ENCODE peak calls at places on chromosome 13, in seven cellular contexts. J, V, Y, A, C, D and G are unnamed samples.

GRCh38 chr13:47639716-47640447 is 361.2 kb downstream of the SUCLA2 start:
- DNase-seq in Y (no peak), J (no peak), C (no peak), D (no peak), V (no peak), A (no peak), G (no peak)

GRCh38 chr13:32212420-32212819 is 102.7 kb downstream of the ZAR1L start:
- DNase-seq in D (peak; percentile 72), C (peak; percentile 92), A (no peak), Y (no peak), V (no peak), J (no peak), G (no peak)

GRCh38 chr13:27359203-27359821 is 65.1 kb upstream of the GTF3A start:
- DNase-seq in V (peak; percentile 76), J (peak; percentile 77), C (peak; percentile 79), Y (peak; percentile 49), A (peak; percentile 51), D (peak; percentile 64), G (peak; percentile 72)

GRCh38 chr13:113046066-113046882 is 59.3 kb upstream of the F7 start:
- DNase-seq in A (no peak), C (no peak), Y (no peak), D (no peak), J (no peak), V (no peak), G (no peak)

GRCh38 chr13:49608932-49609331 is 19.4 kb upstream of the ARL11 start:
- DNase-seq in D (no peak), C (no peak), A (no peak), Y (no peak), V (no peak), J (no peak), G (no peak)

GRCh38 chr13:26895808-26896466 is 135.4 kb upstream of the GPR12 start:
- DNase-seq in Y (no peak), C (no peak), J (no peak), V (no peak), D (no peak), A (no peak), G (no peak)

GRCh38 chr13:91286317-91286716 is 61.2 kb upstream of the MIR17HG start:
- DNase-seq in A (no peak), V (no peak), D (no peak), J (no peak), Y (no peak), C (no peak), G (peak; percentile 14)

GRCh38 chr13:22278336-22278929 is 607.6 kb downstream of the FGF9 start:
- DNase-seq in V (peak; percentile 73), A (no peak), C (peak; percentile 65), Y (peak; percentile 8), J (no peak), D (no peak), G (peak; percentile 53)

GRCh38 chr13:43285891-43286602 is 262.7 kb downstream of the DNAJC15 start:
- DNase-seq in C (peak; percentile 53), J (no peak), Y (no peak), D (peak; percentile 25), V (peak; percentile 63), A (no peak), G (no peak)

GRCh38 chr13:42099962-42100675 is 51.7 kb downstream of the DGKH start:
- DNase-seq in C (no peak), Y (no peak), D (no peak), V (no peak), J (no peak), A (no peak), G (no peak)

GRCh38 chr13:67137044-67137735 is 92.9 kb downstream of the PCDH9 start:
- DNase-seq in D (no peak), A (no peak), Y (no peak), C (peak; percentile 49), V (no peak), J (no peak), G (peak; percentile 37)

GRCh38 chr13:20993661-20994440 is 67.5 kb downstream of the LATS2 start:
- DNase-seq in V (no peak), Y (no peak), J (no peak), A (no peak), D (peak; percentile 43), C (peak; percentile 66), G (no peak)

GRCh38 chr13:29969286-29969685 is 118.9 kb upstream of the UBL3 start:
- DNase-seq in A (no peak), J (no peak), D (no peak), Y (no peak), V (no peak), C (peak; percentile 39), G (no peak)

GRCh38 chr13:28679628-28680027 is 20.7 kb downstream of the POMP start:
- DNase-seq in V (no peak), D (no peak), Y (no peak), A (no peak), J (no peak), C (peak; percentile 29), G (peak; percentile 37)

GRCh38 chr13:64709079-64709478 is 2521.1 kb downstream of the PCDH9 start:
- DNase-seq in J (peak; percentile 31), V (peak; percentile 39), A (no peak), D (no peak), Y (no peak), C (no peak), G (no peak)

GRCh38 chr13:30734434-30734833 is 909 bp upstream of the ALOX5AP start:
- DNase-seq in C (peak; percentile 30), D (no peak), Y (no peak), J (no peak), A (peak; percentile 61), V (no peak), G (no peak)

GRCh38 chr13:36979361-36980040 is 19.6 kb downstream of the ALG5 start:
- DNase-seq in A (no peak), V (no peak), Y (no peak), C (peak; percentile 52), D (no peak), J (no peak), G (no peak)

GRCh38 chr13:110017379-110017778 is 231.0 kb upstream of the IRS2 start:
- DNase-seq in C (peak; percentile 83), A (peak; percentile 88), D (peak; percentile 84), Y (no peak), V (no peak), J (no peak), G (no peak)

GRCh38 chr13:46668302-46668720 is 115.3 kb downstream of the LRCH1 start:
- DNase-seq in C (peak; percentile 94), D (peak; percentile 83), V (no peak), A (no peak), J (no peak), Y (no peak), G (no peak)

GRCh38 chr13:60765700-60766411 is 368.8 kb downstream of the TDRD3 start:
- DNase-seq in Y (no peak), A (no peak), J (no peak), V (no peak), C (no peak), D (peak; percentile 38), G (no peak)

GRCh38 chr13:74629985-74630384 is 495.8 kb upstream of the KLF12 start:
- DNase-seq in D (no peak), A (no peak), V (no peak), J (peak; percentile 89), C (no peak), Y (no peak), G (no peak)

GRCh38 chr13:60047943-60048342 is 115.8 kb downstream of the DIAPH3 start:
- DNase-seq in J (no peak), Y (no peak), C (peak; percentile 9), V (peak; percentile 9), A (no peak), D (peak; percentile 4), G (no peak)

GRCh38 chr13:51246411-51247298 is 24.5 kb downstream of the FAM124A start:
- DNase-seq in Y (no peak), D (no peak), C (no peak), J (no peak), A (no peak), V (peak; percentile 37), G (no peak)

GRCh38 chr13:24076124-24076523 is 84.4 kb upstream of the SPATA13 start:
- DNase-seq in J (no peak), A (no peak), V (no peak), C (no peak), Y (no peak), D (no peak), G (peak; percentile 85)

GRCh38 chr13:101751488-101751887 is 299.0 kb downstream of the ITGBL1 start:
- DNase-seq in A (peak; percentile 89), V (no peak), C (peak; percentile 98), Y (no peak), J (no peak), D (peak; percentile 61), G (no peak)

GRCh38 chr13:97648881-97649224 is 214.9 kb downstream of the RAP2A start:
- DNase-seq in A (no peak), V (no peak), J (no peak), C (no peak), D (no peak), Y (no peak), G (no peak)

GRCh38 chr13:111213964-111214726 is 99.0 kb downstream of the ARHGEF7 start:
- DNase-seq in A (no peak), Y (no peak), J (no peak), D (no peak), V (no peak), C (no peak), G (no peak)
- H3K27ac ChIP-seq in A (no peak overlapping the region), Y (no peak overlapping the region), J (peak overlapping the region; percentile 44), D (no peak overlapping the region), V (no peak overlapping the region), C (no peak overlapping the region), G (no peak overlapping the region)

GRCh38 chr13:19646062-19646461 is 12.6 kb downstream of the MPHOSPH8 start:
- DNase-seq in J (no peak), C (no peak), V (no peak), Y (no peak), D (no peak), A (no peak), G (no peak)
- H3K36me3 ChIP-seq in J (peaks cover 66% of the 10 kb centered on the region), C (peaks cover 3% of the 10 kb centered on the region), V (no peaks in the 10 kb centered on the region), Y (peaks cover 3% of the 10 kb centered on the region), D (peaks cover 15% of the 10 kb centered on the region), A (peaks cover 29% of the 10 kb centered on the region), G (peaks cover 10% of the 10 kb centered on the region)

GRCh38 chr13:99104396-99104795 is 96.3 kb upstream of the UBAC2 start:
- DNase-seq in V (no peak), C (no peak), J (no peak), A (no peak), Y (no peak), D (no peak), G (no peak)
- H3K27ac ChIP-seq in V (no peak overlapping the region), C (no peak overlapping the region), J (no peak overlapping the region), A (no peak overlapping the region), Y (no peak overlapping the region), D (no peak overlapping the region), G (no peak overlapping the region)

GRCh38 chr13:104594801-104595200 is 1528.6 kb upstream of the SLC10A2 start:
- DNase-seq in A (no peak), C (no peak), J (no peak), Y (no peak), D (no peak), V (no peak), G (no peak)

GRCh38 chr13:104593693-104594092 is 1527.5 kb upstream of the SLC10A2 start:
- DNase-seq in Y (no peak), D (no peak), C (no peak), J (no peak), V (no peak), A (no peak), G (peak; percentile 40)

GRCh38 chr13:104592545-104593250 is 1526.5 kb upstream of the SLC10A2 start:
- DNase-seq in Y (no peak), J (no peak), C (no peak), V (no peak), D (no peak), A (no peak), G (no peak)

GRCh38 chr13:104593251-104593576 is 1527.0 kb upstream of the SLC10A2 start:
- DNase-seq in Y (no peak), C (no peak), D (no peak), J (no peak), V (no peak), A (no peak), G (no peak)

GRCh38 chr13:104597554-104598240 is 1531.5 kb upstream of the SLC10A2 start:
- DNase-seq in D (no peak), A (no peak), Y (no peak), J (no peak), C (peak; percentile 41), V (peak; percentile 2), G (peak; percentile 44)
- H3K36me3 ChIP-seq in D (no peaks in the 10 kb centered on the region), A (no peaks in the 10 kb centered on the region), Y (no peaks in the 10 kb centered on the region), J (no peaks in the 10 kb centered on the region), C (no peaks in the 10 kb centered on the region), V (no peaks in the 10 kb centered on the region), G (no peaks in the 10 kb centered on the region)